ENCODE peak calls at places on chromosomes 1 and 21, in nine cellular contexts. D, H, M, R, I, O, S, K and B are unnamed samples.

GRCh38 chr1:42963378-42964005 is 4.8 kb upstream of the SLC2A1 start:
- DNase-seq in D (no peak), H (no peak), M (no peak), R (no peak), I (no peak), O (no peak), S (no peak), K (peak; percentile 22), B (no peak)

GRCh38 chr1:194698908-194699318 is 1512.5 kb upstream of the B3GALT2 start:
- DNase-seq in D (no peak), H (no peak), M (no peak), R (no peak), I (no peak), O (no peak), S (no peak), K (no peak), B (no peak)

GRCh38 chr1:109312978-109313775 is 6.4 kb upstream of the MYBPHL start:
- DNase-seq in D (no peak), H (no peak), M (no peak), R (no peak), I (peak; percentile 29), O (no peak), S (peak; percentile 52), K (no peak), B (no peak)

GRCh38 chr1:96473791-96474452 is 247.7 kb upstream of the PTBP2 start:
- DNase-seq in D (no peak), H (no peak), M (no peak), R (no peak), I (no peak), O (no peak), S (no peak), K (no peak), B (no peak)

GRCh38 chr1:32394141-32394889 is at the start of gene BSDC1:
- DNase-seq in D (peak; percentile 99), H (peak; percentile 99), M (peak; percentile 99), R (peak; percentile 99), I (peak; percentile 99), O (peak; percentile 99), S (peak; percentile 98), K (peak; percentile 99), B (peak; percentile 96)

GRCh38 chr1:97170296-97170695 is 448.7 kb downstream of the PTBP2 start:
- DNase-seq in D (no peak), H (no peak), M (no peak), R (no peak), I (no peak), O (no peak), S (no peak), K (no peak), B (no peak)

GRCh38 chr1:150596095-150596892 is 16.9 kb upstream of the MCL1 start:
- DNase-seq in D (no peak), H (no peak), M (no peak), R (no peak), I (no peak), O (no peak), S (no peak), K (no peak), B (peak; percentile 19)

GRCh38 chr1:165877940-165878556 is 50.6 kb downstream of the UCK2 start:
- DNase-seq in D (no peak), H (no peak), M (no peak), R (no peak), I (no peak), O (no peak), S (no peak), K (no peak), B (no peak)

GRCh38 chr1:50981741-50982140 is 11.7 kb downstream of the CDKN2C start:
- DNase-seq in D (no peak), H (no peak), M (no peak), R (no peak), I (no peak), O (no peak), S (no peak), K (no peak), B (no peak)

GRCh38 chr1:227317541-227318002 is 720 bp downstream of the CDC42BPA start:
- DNase-seq in D (no peak), H (peak; percentile 69), M (peak; percentile 51), R (no peak), I (peak; percentile 38), O (peak; percentile 42), S (peak; percentile 27), K (peak; percentile 4), B (no peak)

GRCh38 chr1:18373882-18374493 is 106.7 kb upstream of the KLHDC7A start:
- DNase-seq in D (peak; percentile 52), H (no peak), M (peak; percentile 22), R (no peak), I (peak; percentile 9), O (no peak), S (no peak), K (no peak), B (no peak)

GRCh38 chr1:34758751-34759150 is 789 bp upstream of the GJB4 start:
- DNase-seq in D (no peak), H (no peak), M (no peak), R (no peak), I (no peak), O (no peak), S (no peak), K (no peak), B (no peak)

GRCh38 chr1:56570924-56571372 is 8.4 kb downstream of the PLPP3 start:
- DNase-seq in D (no peak), H (no peak), M (no peak), R (no peak), I (peak; percentile 51), O (peak; percentile 43), S (no peak), K (no peak), B (no peak)

GRCh38 chr21:35748683-35749314 is 311.5 kb downstream of the SETD4 start:
- DNase-seq in D (no peak), H (no peak), M (no peak), R (no peak), I (no peak), O (no peak), S (no peak), K (no peak), B (no peak)

GRCh38 chr1:42765271-42765670 is 1.6 kb downstream of the P3H1 start:
- DNase-seq in D (no peak), H (peak; percentile 8), M (no peak), R (no peak), I (no peak), O (no peak), S (no peak), K (no peak), B (no peak)

GRCh38 chr1:106879538-106879937 is 176.9 kb upstream of the PRMT6 start:
- DNase-seq in D (no peak), H (no peak), M (peak; percentile 26), R (no peak), I (peak; percentile 8), O (peak; percentile 10), S (no peak), K (no peak), B (no peak)

GRCh38 chr21:41460578-41461527 is 34.8 kb downstream of the MX1 start:
- DNase-seq in D (peak; percentile 11), H (peak; percentile 80), M (peak; percentile 82), R (peak; percentile 27), I (peak; percentile 80), O (peak; percentile 80), S (peak; percentile 34), K (peak; percentile 50), B (peak; percentile 9)

GRCh38 chr1:184442260-184442659 is 55.4 kb downstream of the C1orf21 start:
- DNase-seq in D (no peak), H (no peak), M (no peak), R (no peak), I (no peak), O (no peak), S (no peak), K (no peak), B (no peak)

GRCh38 chr1:7149080-7149838 is 364.0 kb downstream of the CAMTA1 start:
- DNase-seq in D (no peak), H (no peak), M (peak; percentile 23), R (no peak), I (peak; percentile 66), O (no peak), S (peak; percentile 68), K (no peak), B (no peak)

GRCh38 chr1:30525631-30525979 is 197.8 kb downstream of the MATN1 start:
- DNase-seq in D (no peak), H (no peak), M (no peak), R (no peak), I (no peak), O (no peak), S (no peak), K (no peak), B (no peak)

GRCh38 chr1:36327421-36328087 is 4.1 kb upstream of the EVA1B start:
- DNase-seq in D (no peak), H (no peak), M (no peak), R (no peak), I (no peak), O (no peak), S (no peak), K (no peak), B (no peak)

GRCh38 chr1:186535388-186536133 is 74.6 kb upstream of the PDC start:
- DNase-seq in D (no peak), H (no peak), M (no peak), R (no peak), I (no peak), O (no peak), S (no peak), K (no peak), B (no peak)

GRCh38 chr1:212698467-212699103 is 1.1 kb downstream of the BATF3 start:
- DNase-seq in D (no peak), H (no peak), M (no peak), R (no peak), I (no peak), O (no peak), S (no peak), K (no peak), B (no peak)
- H3K4me3 ChIP-seq in D (peak overlapping the region; percentile 41), H (peak overlapping the region; percentile 72), M (peak overlapping the region; percentile 76), R (peak overlapping the region; percentile 47), I (no peak overlapping the region), O (peak overlapping the region; percentile 39), S (peak overlapping the region; percentile 54), K (peak overlapping the region; percentile 74), B (peak overlapping the region; percentile 81)

DNA sequence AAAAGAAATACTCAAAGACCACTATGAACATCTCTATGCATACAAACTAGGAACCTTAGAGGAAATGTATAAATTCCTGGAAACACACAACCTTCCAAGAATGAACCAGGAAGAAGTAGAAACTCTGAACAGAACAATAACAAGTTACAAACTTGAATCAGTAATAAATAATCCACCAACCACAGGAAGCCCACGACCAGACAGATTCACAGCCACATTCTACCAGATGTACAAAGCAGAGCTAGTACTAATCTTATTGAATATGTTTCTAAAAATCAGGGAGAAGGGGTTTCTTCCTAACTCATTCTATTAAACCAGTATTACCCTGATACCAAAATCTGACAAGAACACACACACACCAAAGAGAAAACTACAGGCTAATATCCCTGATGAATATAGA is 263.8 kb downstream of the NCAM2 start:
- DNase-seq in D (no peak), H (no peak), M (no peak), R (no peak), I (no peak), O (no peak), S (no peak), K (no peak), B (no peak)
- H3K4me1 ChIP-seq in D (no peaks in the 10 kb centered on the region), H (no peaks in the 10 kb centered on the region), M (no peaks in the 10 kb centered on the region), R (no peaks in the 10 kb centered on the region), I (no peaks in the 10 kb centered on the region), O (no peaks in the 10 kb centered on the region), S (no peaks in the 10 kb centered on the region), K (no peaks in the 10 kb centered on the region), B (no peaks in the 10 kb centered on the region)

GRCh38 chr1:10643607-10644306 is 152.7 kb downstream of the CASZ1 start:
- DNase-seq in D (no peak), H (no peak), M (no peak), R (no peak), I (no peak), O (peak; percentile 72), S (no peak), K (no peak), B (no peak)
- H3K36me3 ChIP-seq in D (no peaks in the 10 kb centered on the region), H (peaks cover 34% of the 10 kb centered on the region), M (no peaks in the 10 kb centered on the region), R (no peaks in the 10 kb centered on the region), I (no peaks in the 10 kb centered on the region), O (peaks cover 15% of the 10 kb centered on the region), S (no peaks in the 10 kb centered on the region), K (peaks cover 3% of the 10 kb centered on the region), B (no peaks in the 10 kb centered on the region)

GRCh38 chr1:37983546-37983945 is 6.3 kb downstream of the SF3A3 start:
- DNase-seq in D (no peak), H (no peak), M (no peak), R (no peak), I (no peak), O (no peak), S (no peak), K (no peak), B (no peak)
- H3K4me3 ChIP-seq in D (no peak overlapping the region), H (no peak overlapping the region), M (no peak overlapping the region), R (no peak overlapping the region), I (no peak overlapping the region), O (no peak overlapping the region), S (no peak overlapping the region), K (no peak overlapping the region), B (no peak overlapping the region)